ENCODE peak calls at places on chromosomes 2 and 18, in eight cellular contexts. E is HFFc6, A is AG04450, W is vagina, V is uterus, D is fibroblast of mammary gland, I is fibroblast of pulmonary artery, U is ovary. C is an unnamed sample.

GRCh38 chr2:206158563-206159345 is 490 bp downstream of the NDUFS1 start:
- DNase-seq in E (no peak), I (peak), V (no peak), U (no peak), A (no peak), W (no peak), D (peak), C (no peak)

GRCh38 chr2:238134393-238134785 is 4.1 kb upstream of the KLHL30 start:
- DNase-seq in E (no peak), V (no peak), D (no peak), U (no peak), I (no peak), A (no peak), W (no peak), C (no peak)

GRCh38 chr2:26838121-26838906 is 9.6 kb upstream of the DPYSL5 start:
- DNase-seq in V (no peak), W (no peak), U (no peak), I (peak), E (no peak), A (no peak), D (peak), C (no peak)

GRCh38 chr2:128357561-128358370 is 39.1 kb upstream of the HS6ST1 start:
- DNase-seq in E (no peak), V (no peak), W (peak), D (no peak), I (no peak), A (no peak), U (no peak), C (no peak)

GRCh38 chr18:25669741-25670140 is 317.8 kb upstream of the ZNF521 start:
- DNase-seq in D (peak), W (no peak), V (no peak), U (no peak), E (peak), I (no peak), A (no peak), C (no peak)

GRCh38 chr2:135782231-135782630 is 40.6 kb downstream of the UBXN4 start:
- DNase-seq in W (no peak), V (no peak), E (no peak), D (no peak), A (no peak), I (no peak), U (no peak), C (no peak)

GRCh38 chr18:34707670-34708069 is 2.4 kb upstream of the DTNA start:
- DNase-seq in V (peak), D (peak), E (peak), A (peak), W (no peak), I (peak), U (peak), C (peak)

GRCh38 chr2:85541262-85541661 is 2.3 kb downstream of the MAT2A start:
- DNase-seq in I (no peak), V (no peak), U (no peak), E (no peak), D (no peak), A (no peak), W (no peak), C (no peak)

GRCh38 chr2:219017166-219017931 is 24.0 kb downstream of the CFAP65 start:
- DNase-seq in D (no peak), V (no peak), A (no peak), W (no peak), I (no peak), U (no peak), E (no peak), C (no peak)

GRCh38 chr2:237290249-237290648 is 123.7 kb downstream of the COL6A3 start:
- DNase-seq in E (peak), A (no peak), I (peak), U (peak), V (peak), D (peak), W (no peak), C (peak)

GRCh38 chr2:170641961-170642360 is 73.2 kb upstream of the SP5 start:
- DNase-seq in W (no peak), U (no peak), I (no peak), A (no peak), E (no peak), V (no peak), D (no peak), C (no peak)

GRCh38 chr2:121485039-121485438 is 45.6 kb upstream of the RNU4ATAC start:
- DNase-seq in E (peak), U (no peak), A (peak), W (no peak), V (no peak), I (peak), D (peak), C (no peak)

GRCh38 chr2:65746919-65747678 is 314.7 kb upstream of the SPRED2 start:
- DNase-seq in W (no peak), E (no peak), U (peak), A (no peak), V (peak), I (no peak), D (peak), C (no peak)

GRCh38 chr2:35454966-35455638 is 900.5 kb upstream of the CRIM1 start:
- DNase-seq in A (no peak), E (no peak), I (no peak), V (no peak), D (no peak), U (no peak), W (no peak), C (no peak)

GRCh38 chr2:138829326-138829725 is 49.1 kb upstream of the NXPH2 start:
- DNase-seq in E (no peak), A (no peak), V (no peak), D (peak), U (no peak), I (peak), W (no peak), C (no peak)

GRCh38 chr2:135530313-135531230 is at the start of gene ZRANB3:
- DNase-seq in D (peak), W (no peak), E (peak), I (peak), U (peak), V (peak), A (peak), C (peak)

GRCh38 chr2:117832905-117833613 is 18.6 kb downstream of the DDX18 start:
- DNase-seq in A (no peak), I (peak), E (peak), V (no peak), D (peak), W (no peak), U (no peak), C (no peak)

GRCh38 chr2:140506606-140507005 is 1624.2 kb downstream of the LRP1B start:
- DNase-seq in E (no peak), V (no peak), W (no peak), D (peak), I (peak), U (no peak), A (no peak), C (peak)

GRCh38 chr2:186687774-186688173 is 6.1 kb upstream of the FAM171B start:
- DNase-seq in A (peak), D (peak), E (no peak), U (no peak), I (peak), V (no peak), W (no peak), C (no peak)

GRCh38 chr2:125701070-125701469 is 954.9 kb upstream of the GYPC start:
- DNase-seq in V (no peak), A (no peak), W (no peak), U (no peak), I (no peak), D (no peak), E (no peak), C (no peak)

GRCh38 chr18:69267895-69268294 is 132.8 kb upstream of the DOK6 start:
- DNase-seq in D (no peak), W (no peak), U (no peak), V (no peak), E (no peak), I (no peak), A (no peak), C (no peak)

GRCh38 chr2:172489682-172490081 is 62.3 kb downstream of the ITGA6 start:
- DNase-seq in E (no peak), W (no peak), I (peak), V (no peak), U (no peak), D (peak), A (no peak), C (peak)

GRCh38 chr2:46653539-46653938 is 174.2 kb downstream of the TMEM247 start:
- DNase-seq in V (no peak), A (no peak), E (peak), U (no peak), D (no peak), W (no peak), I (peak), C (no peak)

GRCh38 chr2:184261818-184262217 is 336.5 kb upstream of the ZNF804A start:
- DNase-seq in V (no peak), W (no peak), A (no peak), D (no peak), U (no peak), E (no peak), I (no peak), C (no peak)

GRCh38 chr2:118832791-118833715 is 14.4 kb downstream of the EN1 start:
- DNase-seq in E (no peak), U (no peak), W (no peak), A (no peak), V (no peak), D (no peak), I (no peak), C (no peak)

GRCh38 chr2:78309460-78309859 is 716.0 kb upstream of the REG3G start:
- DNase-seq in E (no peak), A (no peak), U (no peak), V (no peak), I (no peak), D (no peak), W (no peak), C (no peak)

GRCh38 chr2:11160256-11160655 is 5.0 kb downstream of the SLC66A3 start:
- DNase-seq in A (no peak), W (no peak), V (no peak), I (no peak), D (no peak), E (no peak), U (no peak), C (no peak)

GRCh38 chr18:30915336-30915988 is 127.1 kb downstream of the DSC3 start:
- DNase-seq in W (no peak), D (no peak), A (no peak), E (no peak), I (no peak), U (no peak), V (no peak), C (no peak)

GRCh38 chr2:229206548-229206947 is 64.5 kb downstream of the PID1 start:
- DNase-seq in E (no peak), U (no peak), D (no peak), V (no peak), W (no peak), A (no peak), I (no peak), C (no peak)

GRCh38 chr2:189960346-189960745 is 102.2 kb downstream of the MSTN start:
- DNase-seq in W (no peak), U (no peak), I (no peak), E (no peak), D (no peak), A (no peak), V (no peak), C (no peak)

GRCh38 chr18:55314031-55314430 is 274.0 kb downstream of the TCF4 start:
- DNase-seq in I (no peak), U (no peak), V (no peak), E (no peak), A (no peak), D (no peak), W (no peak), C (no peak)

GRCh38 chr2:236163483-236164200 is 4.5 kb downstream of the GBX2 start:
- DNase-seq in W (no peak), U (no peak), A (no peak), D (no peak), I (no peak), V (no peak), E (no peak), C (no peak)
- TF ChIP-seq CTCF in W (no peak), U (no peak), A (no peak), D (no peak), I (no peak), V (no peak), E (no peak), C (no peak)

GRCh38 chr2:120419073-120419472 is 73.1 kb downstream of the INHBB start:
- DNase-seq in I (no peak), E (no peak), V (peak), A (no peak), U (peak), W (no peak), D (no peak), C (no peak)
- TF ChIP-seq CTCF in I (no peak), E (no peak), V (no peak), A (no peak), U (no peak), W (no peak), D (no peak), C (no peak)

GRCh38 chr2:175004980-175005832 is at the start of gene CHN1:
- DNase-seq in A (peak), E (peak), I (peak), D (peak), W (no peak), U (peak), V (peak), C (peak)
- TF ChIP-seq CTCF in A (peak), E (peak), I (no peak), D (no peak), W (no peak), U (no peak), V (peak), C (no peak)

DNA sequence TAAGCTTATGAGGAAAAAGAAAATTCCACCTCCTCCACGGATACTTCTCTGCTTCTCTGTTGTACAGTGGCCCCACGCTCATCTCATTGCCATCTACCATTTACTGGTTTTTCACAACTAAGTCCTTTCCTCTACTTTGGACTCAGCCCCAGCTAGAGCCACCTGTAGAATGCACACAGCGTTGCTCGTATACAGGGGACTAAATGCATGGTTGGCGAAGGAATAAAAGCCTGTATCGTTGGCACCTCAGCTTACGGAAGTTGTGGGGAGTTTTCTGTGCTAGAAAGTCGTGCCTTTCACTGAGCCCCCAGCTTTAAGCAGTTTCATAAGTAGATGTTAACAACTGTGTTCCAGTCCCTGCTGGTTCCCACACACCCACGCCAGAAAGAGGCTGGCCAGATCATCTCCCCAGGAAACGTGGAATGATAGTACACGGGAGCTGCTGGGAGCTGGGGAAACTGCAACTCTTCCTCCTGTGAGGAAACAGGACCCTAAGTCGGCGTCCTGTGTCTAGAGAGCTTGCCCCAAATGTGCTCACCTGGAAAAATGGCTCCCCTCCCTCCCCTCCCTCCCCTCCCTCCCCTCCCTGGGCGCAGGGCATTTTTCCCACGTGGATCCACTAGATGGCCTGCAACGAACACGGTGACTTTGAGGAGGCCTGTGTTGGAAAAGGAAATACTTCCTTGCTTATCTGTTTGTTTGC is 43.7 kb upstream of the RFX8 start:
- DNase-seq in W (no peak), V (peak), E (peak), U (peak), A (no peak), I (peak), D (peak), C (no peak)
- TF ChIP-seq CTCF in W (no peak), V (peak), E (peak), U (no peak), A (peak), I (peak), D (peak), C (peak)

GRCh38 chr2:181440919-181441318 is 16.3 kb upstream of the ITGA4 start:
- DNase-seq in D (no peak), U (no peak), E (no peak), W (no peak), A (no peak), V (no peak), I (no peak), C (no peak)

GRCh38 chr2:181438298-181438697 is 18.9 kb upstream of the ITGA4 start:
- DNase-seq in V (no peak), W (no peak), A (no peak), U (no peak), I (no peak), D (no peak), E (no peak), C (no peak)

GRCh38 chr2:181444654-181445053 is 12.5 kb upstream of the ITGA4 start:
- DNase-seq in E (no peak), D (no peak), A (no peak), U (no peak), I (no peak), W (no peak), V (no peak), C (no peak)

DNA sequence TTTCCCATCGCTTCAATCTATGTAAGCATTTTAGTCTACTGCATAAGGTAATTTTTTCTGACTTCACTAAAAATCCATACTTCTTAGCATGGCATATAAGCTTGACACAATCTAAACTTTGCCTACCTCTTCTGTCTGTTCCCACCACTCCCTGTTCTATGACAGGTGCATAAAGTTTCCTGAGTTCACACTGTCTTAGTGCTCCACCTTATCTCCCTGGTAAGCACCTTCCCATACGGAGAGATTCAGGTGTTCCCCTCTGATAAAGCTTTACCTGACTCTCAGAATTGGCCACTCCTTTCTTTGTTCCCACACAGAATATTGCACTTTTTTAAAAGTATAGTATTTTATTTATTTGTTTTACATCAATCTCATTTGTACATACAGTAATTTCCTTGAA is 16.9 kb upstream of the ITGA4 start:
- DNase-seq in D (no peak), V (no peak), W (no peak), I (no peak), U (no peak), E (no peak), A (no peak), C (no peak)
- TF ChIP-seq CTCF in D (no peak), V (no peak), W (no peak), I (no peak), U (no peak), E (no peak), A (no peak), C (no peak)

GRCh38 chr18:60090170-60090569 is 190.4 kb downstream of the PMAIP1 start:
- DNase-seq in I (peak), A (no peak), W (no peak), U (no peak), V (no peak), E (no peak), D (no peak), C (no peak)
- TF ChIP-seq CTCF in I (peak), A (peak), W (no peak), U (no peak), V (no peak), E (no peak), D (no peak), C (no peak)

GRCh38 chr2:60657673-60658072 is 98.4 kb upstream of the PAPOLG start:
- DNase-seq in W (no peak), U (no peak), I (no peak), V (no peak), A (no peak), D (no peak), E (no peak), C (no peak)

GRCh38 chr2:60661073-60661738 is 94.9 kb upstream of the PAPOLG start:
- DNase-seq in I (no peak), V (no peak), E (no peak), D (no peak), A (no peak), U (no peak), W (no peak), C (no peak)

DNA sequence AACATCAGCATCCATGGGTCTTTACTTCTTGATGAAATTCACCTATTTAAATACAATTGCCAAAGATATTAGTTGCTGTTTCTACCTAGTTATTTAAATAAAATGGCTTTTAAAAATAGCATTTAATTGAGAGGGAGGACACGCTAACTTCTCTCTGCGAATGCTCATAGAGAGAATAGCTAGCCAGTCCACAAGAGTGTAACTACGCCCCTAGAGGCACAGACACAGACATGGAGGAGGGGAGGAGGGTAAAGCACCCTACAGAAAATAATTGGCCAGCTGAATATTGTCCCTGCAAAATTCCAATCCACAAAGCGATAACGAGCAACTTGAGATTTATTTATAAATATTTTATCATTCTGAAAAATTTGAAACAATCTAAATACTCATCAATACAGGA is 97.0 kb upstream of the PAPOLG start:
- DNase-seq in V (no peak), A (no peak), W (no peak), U (no peak), D (no peak), I (no peak), E (no peak), C (no peak)
- TF ChIP-seq CTCF in V (no peak), A (no peak), W (no peak), U (no peak), D (no peak), I (no peak), E (no peak), C (peak)